ENCODE peak calls at places on chromosomes 2 and 18, in eight cellular contexts. N, R, C, T, A, Z, D and J are unnamed samples. For H3K4me1 and H3K27me3, the result is how much of the 10 kb centered on the place peaks cover.

GRCh38 chr2:34365937-34366336 is 766.8 kb upstream of the FAM98A start:
- DNase-seq in N (no peak), R (no peak), C (no peak), T (no peak), A (peak), Z (no peak), D (peak), J (no peak)

GRCh38 chr2:141554810-141555209 is 576.0 kb downstream of the LRP1B start:
- DNase-seq in N (no peak), R (no peak), C (no peak), T (no peak), A (peak), Z (peak), D (peak), J (no peak)

GRCh38 chr2:94622113-94622618 is 249.1 kb upstream of the TEKT4 start:
- DNase-seq in N (no peak), R (no peak), C (peak), T (no peak), A (no peak), Z (no peak), D (no peak), J (no peak)

GRCh38 chr2:41934323-41935003 is 113.4 kb upstream of the PKDCC start:
- DNase-seq in N (no peak), R (no peak), C (no peak), T (no peak), A (no peak), Z (peak), D (no peak), J (no peak)

GRCh38 chr2:105919191-105919811 is 174.6 kb downstream of the NCK2 start:
- DNase-seq in N (peak), R (peak), C (no peak), T (no peak), A (no peak), Z (no peak), D (no peak), J (no peak)

GRCh38 chr2:105935048-105935447 is 190.3 kb downstream of the NCK2 start:
- DNase-seq in N (no peak), R (no peak), C (no peak), T (no peak), A (no peak), Z (no peak), D (no peak), J (peak)

GRCh38 chr2:43484323-43484930 is 111.4 kb downstream of the THADA start:
- DNase-seq in N (no peak), R (peak), C (no peak), T (no peak), A (peak), Z (peak), D (no peak), J (peak)

GRCh38 chr2:3265471-3265870 is 112.1 kb downstream of the EIPR1 start:
- DNase-seq in N (no peak), R (no peak), C (no peak), T (no peak), A (no peak), Z (no peak), D (no peak), J (no peak)

GRCh38 chr18:25399554-25399953 is 47.6 kb upstream of the ZNF521 start:
- DNase-seq in N (no peak), R (no peak), C (no peak), T (no peak), A (no peak), Z (peak), D (no peak), J (no peak)

GRCh38 chr18:42514522-42514921 is 559.5 kb downstream of the PIK3C3 start:
- DNase-seq in N (no peak), R (no peak), C (no peak), T (no peak), A (peak), Z (no peak), D (no peak), J (no peak)
- H3K4me3 ChIP-seq in N (no peak), R (no peak), C (no peak), T (no peak), A (no peak), Z (no peak), D (no peak), J (no peak)

DNA sequence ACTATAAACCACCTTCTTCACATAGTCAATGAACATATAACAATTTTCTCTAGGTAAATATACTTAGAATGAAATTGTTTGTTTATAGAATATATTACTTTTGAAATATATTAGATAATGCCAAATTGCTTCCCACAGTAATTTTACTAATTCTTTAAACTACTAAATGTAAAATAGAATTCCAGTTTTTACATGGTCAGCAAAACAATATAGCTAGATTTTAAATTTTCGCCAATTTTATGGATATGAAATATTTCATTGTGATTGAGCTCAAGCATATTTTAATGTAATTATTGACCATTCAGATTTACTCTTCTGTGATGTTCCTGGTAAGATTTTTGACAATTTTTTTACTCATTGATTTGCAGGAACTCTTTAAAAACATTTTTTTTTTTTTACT is 444.6 kb downstream of the PARD3B start:
- DNase-seq in N (no peak), R (no peak), C (no peak), T (no peak), A (no peak), Z (no peak), D (no peak), J (no peak)
- H3K4me1 ChIP-seq in N (under half), R (under half), C (under half), T (under half), A (under half), Z (under half), D (under half), J (under half)

DNA sequence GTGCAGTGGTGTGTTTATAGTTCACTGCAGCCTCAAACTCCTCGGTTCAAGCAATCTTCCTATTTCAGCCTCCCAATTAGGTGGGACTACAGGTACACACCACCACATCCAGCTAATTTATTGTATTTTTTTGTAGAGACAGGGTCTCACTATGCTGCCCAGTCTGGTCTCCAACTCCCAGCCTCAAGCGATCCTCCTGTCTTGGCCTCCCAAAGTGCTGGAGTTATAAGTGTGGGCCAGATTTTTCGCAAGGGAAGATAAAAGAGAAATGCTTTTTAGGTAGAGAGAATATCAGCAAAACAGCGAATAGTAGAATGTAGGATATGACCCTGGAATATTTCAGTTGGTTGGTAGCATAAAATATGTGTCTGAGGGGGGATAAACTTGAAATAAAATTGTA is 4.3 kb downstream of the DDX1 start:
- DNase-seq in N (no peak), R (no peak), C (no peak), T (no peak), A (no peak), Z (no peak), D (no peak), J (no peak)
- H3K27me3 ChIP-seq in N (under half), R (under half), C (under half), T (under half), A (under half), Z (under half), D (under half), J (under half)

GRCh38 chr2:53819627-53820026 is 32.8 kb downstream of the ERLEC1 start:
- DNase-seq in N (no peak), R (no peak), C (no peak), T (no peak), A (no peak), Z (no peak), D (no peak), J (no peak)

GRCh38 chr2:53821810-53822209 is 35.0 kb downstream of the ERLEC1 start:
- DNase-seq in N (no peak), R (no peak), C (no peak), T (no peak), A (no peak), Z (no peak), D (no peak), J (no peak)

GRCh38 chr2:53818854-53819435 is 32.1 kb downstream of the ERLEC1 start:
- DNase-seq in N (no peak), R (no peak), C (no peak), T (no peak), A (no peak), Z (no peak), D (no peak), J (no peak)

GRCh38 chr2:53820038-53820437 is 33.2 kb downstream of the ERLEC1 start:
- DNase-seq in N (no peak), R (no peak), C (no peak), T (no peak), A (no peak), Z (no peak), D (no peak), J (no peak)

GRCh38 chr2:53820711-53821110 is 33.9 kb downstream of the ERLEC1 start:
- DNase-seq in N (no peak), R (no peak), C (no peak), T (no peak), A (no peak), Z (peak), D (no peak), J (no peak)
- H3K4me3 ChIP-seq in N (no peak), R (no peak), C (no peak), T (no peak), A (no peak), Z (no peak), D (no peak), J (no peak)

GRCh38 chr2:85601771-85602475 is 575 bp downstream of the TMEM150A start:
- DNase-seq in N (no peak), R (peak), C (peak), T (peak), A (peak), Z (no peak), D (no peak), J (peak)
- H3K4me1 ChIP-seq in N (under half), R (half or more), C (half or more), T (under half), A (under half), Z (under half), D (under half), J (under half)

GRCh38 chr2:232458051-232458660 is 2.2 kb downstream of the ALPI start:
- DNase-seq in N (no peak), R (no peak), C (peak), T (no peak), A (no peak), Z (no peak), D (peak), J (no peak)
- H3K27me3 ChIP-seq in N (under half), R (under half), C (under half), T (under half), A (under half), Z (under half), D (under half), J (under half)

GRCh38 chr2:219252570-219252899 is 508 bp upstream of the TUBA4B start:
- DNase-seq in N (no peak), R (no peak), C (no peak), T (no peak), A (no peak), Z (no peak), D (no peak), J (no peak)
- H3K4me3 ChIP-seq in N (peak), R (peak), C (peak), T (peak), A (peak), Z (peak), D (peak), J (peak)

GRCh38 chr2:96146881-96147592 is 1.8 kb upstream of the DUSP2 start:
- DNase-seq in N (no peak), R (peak), C (peak), T (peak), A (peak), Z (no peak), D (peak), J (no peak)
- H3K4me1 ChIP-seq in N (under half), R (under half), C (under half), T (under half), A (under half), Z (under half), D (under half), J (half or more)

DNA sequence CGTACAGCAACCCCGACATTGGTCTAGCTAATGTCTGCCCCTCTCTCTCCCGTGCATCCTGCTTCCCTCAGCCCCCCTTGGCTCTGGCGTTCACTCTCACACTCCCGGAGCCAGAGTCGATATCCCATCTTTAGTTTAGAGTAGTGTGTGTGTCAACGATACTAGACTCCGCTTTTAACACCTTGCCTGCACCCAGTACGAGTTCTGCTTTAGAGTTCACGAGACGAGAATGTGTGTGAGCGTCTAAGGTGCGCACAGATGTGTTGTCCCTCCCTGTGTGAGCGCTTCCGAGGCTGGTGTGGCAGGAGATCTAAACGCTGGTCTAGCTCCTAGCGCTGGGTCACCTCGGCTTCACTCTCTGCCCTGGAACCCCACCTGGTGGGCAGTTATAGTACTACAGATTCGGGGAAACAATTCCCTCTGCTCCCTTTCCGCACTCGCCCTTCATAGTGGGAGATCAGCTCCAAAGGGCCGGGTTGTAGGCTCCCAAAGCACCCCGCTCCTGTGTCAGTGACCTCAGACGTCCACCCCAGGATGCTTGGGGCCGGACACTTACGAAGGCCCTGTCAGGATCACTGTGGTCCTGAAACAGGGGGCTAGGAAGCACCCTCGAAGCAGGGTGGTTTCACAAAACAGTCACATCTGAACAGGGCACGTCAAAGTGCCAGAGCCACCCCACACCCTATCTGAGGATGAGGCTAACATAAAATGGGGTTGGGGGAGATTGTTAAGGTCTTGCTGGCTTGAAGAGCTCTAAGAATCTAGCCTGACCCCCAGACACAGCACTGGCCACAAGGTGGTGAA is 2.7 kb upstream of the CYP26B1 start:
- DNase-seq in N (peak), R (peak), C (peak), T (peak), A (peak), Z (peak), D (peak), J (peak)
- H3K27me3 ChIP-seq in N (under half), R (half or more), C (half or more), T (half or more), A (under half), Z (half or more), D (half or more), J (under half)